ENCODE peak calls at places on chromosomes 12 and 14, in eight cellular contexts. One of them, this sample, is unnamed.

GRCh38 chr12:113659416-113659815 is 187.7 kb upstream of the LHX5 start:
- DNase-seq in ecto neural progenitor cell: no peak
- DNase-seq in CD8-positive, alpha-beta T cell: no peak
- DNase-seq in SK-MEL-5: no peak
- DNase-seq in HTR-8/SVneo: no peak
- DNase-seq in GM04504: no peak
- DNase-seq in stimulated activated CD8-positive, alpha-beta memory T cell treated with anti-CD3 and anti-CD28 coated beads, Interleukin-4, amount 100 ng/mL, for 1 hour: no peak
- DNase-seq in MCF 10A: no peak
- DNase-seq in this sample: no peak

GRCh38 chr12:119664642-119665041 is 3.3 kb upstream of the PRKAB1 start:
- DNase-seq in MCF 10A: no peak
- DNase-seq in ecto neural progenitor cell: no peak
- DNase-seq in GM04504: no peak
- DNase-seq in HTR-8/SVneo: no peak
- DNase-seq in CD8-positive, alpha-beta T cell: no peak
- DNase-seq in stimulated activated CD8-positive, alpha-beta memory T cell treated with anti-CD3 and anti-CD28 coated beads, Interleukin-4, amount 100 ng/mL, for 1 hour: no peak
- DNase-seq in SK-MEL-5: no peak
- DNase-seq in this sample: no peak

GRCh38 chr14:96162741-96163140 is 41.9 kb upstream of the BDKRB2 start:
- DNase-seq in SK-MEL-5: no peak
- DNase-seq in ecto neural progenitor cell: no peak
- DNase-seq in stimulated activated CD8-positive, alpha-beta memory T cell treated with anti-CD3 and anti-CD28 coated beads, Interleukin-4, amount 100 ng/mL, for 1 hour: no peak
- DNase-seq in GM04504: no peak
- DNase-seq in HTR-8/SVneo: no peak
- DNase-seq in MCF 10A: no peak
- DNase-seq in CD8-positive, alpha-beta T cell: no peak
- DNase-seq in this sample: no peak

GRCh38 chr12:49909826-49910225 is 6.1 kb upstream of the FAIM2 start:
- DNase-seq in MCF 10A: peak
- DNase-seq in stimulated activated CD8-positive, alpha-beta memory T cell treated with anti-CD3 and anti-CD28 coated beads, Interleukin-4, amount 100 ng/mL, for 1 hour: no peak
- DNase-seq in SK-MEL-5: no peak
- DNase-seq in CD8-positive, alpha-beta T cell: no peak
- DNase-seq in ecto neural progenitor cell: peak
- DNase-seq in HTR-8/SVneo: peak
- DNase-seq in GM04504: no peak
- DNase-seq in this sample: no peak

GRCh38 chr14:74587363-74587707 is 24.7 kb downstream of the LTBP2 start:
- DNase-seq in ecto neural progenitor cell: no peak
- DNase-seq in CD8-positive, alpha-beta T cell: no peak
- DNase-seq in GM04504: no peak
- DNase-seq in HTR-8/SVneo: no peak
- DNase-seq in SK-MEL-5: no peak
- DNase-seq in stimulated activated CD8-positive, alpha-beta memory T cell treated with anti-CD3 and anti-CD28 coated beads, Interleukin-4, amount 100 ng/mL, for 1 hour: no peak
- DNase-seq in MCF 10A: no peak
- DNase-seq in this sample: no peak

GRCh38 chr12:131990066-131990979 is 40.6 kb downstream of the EP400 start:
- DNase-seq in ecto neural progenitor cell: peak
- DNase-seq in HTR-8/SVneo: no peak
- DNase-seq in GM04504: no peak
- DNase-seq in MCF 10A: no peak
- DNase-seq in SK-MEL-5: no peak
- DNase-seq in stimulated activated CD8-positive, alpha-beta memory T cell treated with anti-CD3 and anti-CD28 coated beads, Interleukin-4, amount 100 ng/mL, for 1 hour: no peak
- DNase-seq in CD8-positive, alpha-beta T cell: no peak
- DNase-seq in this sample: no peak

GRCh38 chr12:119802472-119802871 is 74.6 kb downstream of the CIT start:
- DNase-seq in CD8-positive, alpha-beta T cell: no peak
- DNase-seq in HTR-8/SVneo: no peak
- DNase-seq in SK-MEL-5: no peak
- DNase-seq in stimulated activated CD8-positive, alpha-beta memory T cell treated with anti-CD3 and anti-CD28 coated beads, Interleukin-4, amount 100 ng/mL, for 1 hour: no peak
- DNase-seq in ecto neural progenitor cell: no peak
- DNase-seq in MCF 10A: no peak
- DNase-seq in GM04504: peak
- DNase-seq in this sample: no peak

GRCh38 chr14:52741865-52742264 is 11.9 kb downstream of the STYX start:
- DNase-seq in GM04504: no peak
- DNase-seq in HTR-8/SVneo: no peak
- DNase-seq in stimulated activated CD8-positive, alpha-beta memory T cell treated with anti-CD3 and anti-CD28 coated beads, Interleukin-4, amount 100 ng/mL, for 1 hour: no peak
- DNase-seq in ecto neural progenitor cell: no peak
- DNase-seq in CD8-positive, alpha-beta T cell: no peak
- DNase-seq in SK-MEL-5: no peak
- DNase-seq in MCF 10A: no peak
- DNase-seq in this sample: no peak

GRCh38 chr12:105954891-105955607 is 183.7 kb downstream of the NUAK1 start:
- DNase-seq in MCF 10A: peak
- DNase-seq in SK-MEL-5: no peak
- DNase-seq in ecto neural progenitor cell: no peak
- DNase-seq in stimulated activated CD8-positive, alpha-beta memory T cell treated with anti-CD3 and anti-CD28 coated beads, Interleukin-4, amount 100 ng/mL, for 1 hour: no peak
- DNase-seq in GM04504: no peak
- DNase-seq in HTR-8/SVneo: no peak
- DNase-seq in CD8-positive, alpha-beta T cell: no peak
- DNase-seq in this sample: no peak

GRCh38 chr12:16350682-16351081 is 3.2 kb downstream of the MGST1 start:
- DNase-seq in HTR-8/SVneo: no peak
- DNase-seq in CD8-positive, alpha-beta T cell: no peak
- DNase-seq in stimulated activated CD8-positive, alpha-beta memory T cell treated with anti-CD3 and anti-CD28 coated beads, Interleukin-4, amount 100 ng/mL, for 1 hour: no peak
- DNase-seq in MCF 10A: peak
- DNase-seq in GM04504: peak
- DNase-seq in SK-MEL-5: no peak
- DNase-seq in ecto neural progenitor cell: no peak
- DNase-seq in this sample: peak

GRCh38 chr12:3685813-3686212 is 67.1 kb downstream of the CRACR2A start:
- DNase-seq in SK-MEL-5: no peak
- DNase-seq in GM04504: no peak
- DNase-seq in HTR-8/SVneo: no peak
- DNase-seq in stimulated activated CD8-positive, alpha-beta memory T cell treated with anti-CD3 and anti-CD28 coated beads, Interleukin-4, amount 100 ng/mL, for 1 hour: no peak
- DNase-seq in MCF 10A: no peak
- DNase-seq in ecto neural progenitor cell: no peak
- DNase-seq in CD8-positive, alpha-beta T cell: no peak
- DNase-seq in this sample: no peak

GRCh38 chr14:33717866-33718265 is 233.0 kb downstream of the EGLN3 start:
- DNase-seq in MCF 10A: no peak
- DNase-seq in ecto neural progenitor cell: no peak
- DNase-seq in CD8-positive, alpha-beta T cell: no peak
- DNase-seq in GM04504: no peak
- DNase-seq in HTR-8/SVneo: no peak
- DNase-seq in stimulated activated CD8-positive, alpha-beta memory T cell treated with anti-CD3 and anti-CD28 coated beads, Interleukin-4, amount 100 ng/mL, for 1 hour: no peak
- DNase-seq in SK-MEL-5: no peak
- DNase-seq in this sample: no peak

GRCh38 chr12:124532947-124533346 is 34.5 kb downstream of the NCOR2 start:
- DNase-seq in MCF 10A: no peak
- DNase-seq in stimulated activated CD8-positive, alpha-beta memory T cell treated with anti-CD3 and anti-CD28 coated beads, Interleukin-4, amount 100 ng/mL, for 1 hour: no peak
- DNase-seq in CD8-positive, alpha-beta T cell: no peak
- DNase-seq in HTR-8/SVneo: no peak
- DNase-seq in SK-MEL-5: no peak
- DNase-seq in ecto neural progenitor cell: peak
- DNase-seq in GM04504: no peak
- DNase-seq in this sample: no peak

GRCh38 chr14:20624495-20625070 is 16.9 kb downstream of the OR6S1 start:
- DNase-seq in stimulated activated CD8-positive, alpha-beta memory T cell treated with anti-CD3 and anti-CD28 coated beads, Interleukin-4, amount 100 ng/mL, for 1 hour: no peak
- DNase-seq in SK-MEL-5: peak
- DNase-seq in CD8-positive, alpha-beta T cell: peak
- DNase-seq in HTR-8/SVneo: no peak
- DNase-seq in ecto neural progenitor cell: peak
- DNase-seq in GM04504: no peak
- DNase-seq in MCF 10A: peak
- DNase-seq in this sample: peak

GRCh38 chr14:75484711-75485429 is 37.4 kb upstream of the BATF start:
- DNase-seq in GM04504: no peak
- DNase-seq in CD8-positive, alpha-beta T cell: no peak
- DNase-seq in ecto neural progenitor cell: no peak
- DNase-seq in MCF 10A: no peak
- DNase-seq in SK-MEL-5: no peak
- DNase-seq in HTR-8/SVneo: no peak
- DNase-seq in stimulated activated CD8-positive, alpha-beta memory T cell treated with anti-CD3 and anti-CD28 coated beads, Interleukin-4, amount 100 ng/mL, for 1 hour: no peak
- DNase-seq in this sample: no peak

GRCh38 chr14:50173891-50174290 is 57.5 kb downstream of the SOS2 start:
- DNase-seq in GM04504: no peak
- DNase-seq in CD8-positive, alpha-beta T cell: no peak
- DNase-seq in HTR-8/SVneo: no peak
- DNase-seq in stimulated activated CD8-positive, alpha-beta memory T cell treated with anti-CD3 and anti-CD28 coated beads, Interleukin-4, amount 100 ng/mL, for 1 hour: no peak
- DNase-seq in ecto neural progenitor cell: no peak
- DNase-seq in MCF 10A: no peak
- DNase-seq in SK-MEL-5: no peak
- DNase-seq in this sample: peak

GRCh38 chr12:39503445-39503844 is 60.5 kb upstream of the KIF21A start:
- DNase-seq in MCF 10A: peak
- DNase-seq in ecto neural progenitor cell: no peak
- DNase-seq in SK-MEL-5: no peak
- DNase-seq in stimulated activated CD8-positive, alpha-beta memory T cell treated with anti-CD3 and anti-CD28 coated beads, Interleukin-4, amount 100 ng/mL, for 1 hour: no peak
- DNase-seq in GM04504: no peak
- DNase-seq in HTR-8/SVneo: peak
- DNase-seq in CD8-positive, alpha-beta T cell: no peak
- DNase-seq in this sample: peak

GRCh38 chr12:65823481-65824313 is 586 bp upstream of the HMGA2 start:
- DNase-seq in MCF 10A: peak
- DNase-seq in GM04504: peak
- DNase-seq in ecto neural progenitor cell: peak
- DNase-seq in stimulated activated CD8-positive, alpha-beta memory T cell treated with anti-CD3 and anti-CD28 coated beads, Interleukin-4, amount 100 ng/mL, for 1 hour: no peak
- DNase-seq in HTR-8/SVneo: peak
- DNase-seq in SK-MEL-5: peak
- DNase-seq in CD8-positive, alpha-beta T cell: no peak
- DNase-seq in this sample: peak

GRCh38 chr12:2083561-2083960 is 30.8 kb downstream of the CACNA1C start:
- DNase-seq in CD8-positive, alpha-beta T cell: no peak
- DNase-seq in GM04504: no peak
- DNase-seq in HTR-8/SVneo: no peak
- DNase-seq in MCF 10A: no peak
- DNase-seq in SK-MEL-5: no peak
- DNase-seq in ecto neural progenitor cell: no peak
- DNase-seq in stimulated activated CD8-positive, alpha-beta memory T cell treated with anti-CD3 and anti-CD28 coated beads, Interleukin-4, amount 100 ng/mL, for 1 hour: no peak
- DNase-seq in this sample: no peak

GRCh38 chr12:131352296-131352900 is 358.5 kb upstream of the SFSWAP start:
- DNase-seq in HTR-8/SVneo: no peak
- DNase-seq in SK-MEL-5: no peak
- DNase-seq in stimulated activated CD8-positive, alpha-beta memory T cell treated with anti-CD3 and anti-CD28 coated beads, Interleukin-4, amount 100 ng/mL, for 1 hour: no peak
- DNase-seq in MCF 10A: no peak
- DNase-seq in GM04504: no peak
- DNase-seq in CD8-positive, alpha-beta T cell: no peak
- DNase-seq in ecto neural progenitor cell: peak
- DNase-seq in this sample: no peak

GRCh38 chr14:87935895-87936294 is 57.1 kb downstream of the GALC start:
- DNase-seq in GM04504: no peak
- DNase-seq in stimulated activated CD8-positive, alpha-beta memory T cell treated with anti-CD3 and anti-CD28 coated beads, Interleukin-4, amount 100 ng/mL, for 1 hour: no peak
- DNase-seq in HTR-8/SVneo: no peak
- DNase-seq in SK-MEL-5: no peak
- DNase-seq in CD8-positive, alpha-beta T cell: no peak
- DNase-seq in ecto neural progenitor cell: no peak
- DNase-seq in MCF 10A: no peak
- DNase-seq in this sample: no peak

GRCh38 chr14:41022932-41023331 is 583.7 kb upstream of the LRFN5 start:
- DNase-seq in SK-MEL-5: no peak
- DNase-seq in ecto neural progenitor cell: no peak
- DNase-seq in stimulated activated CD8-positive, alpha-beta memory T cell treated with anti-CD3 and anti-CD28 coated beads, Interleukin-4, amount 100 ng/mL, for 1 hour: no peak
- DNase-seq in HTR-8/SVneo: no peak
- DNase-seq in GM04504: no peak
- DNase-seq in MCF 10A: peak
- DNase-seq in CD8-positive, alpha-beta T cell: no peak
- DNase-seq in this sample: peak

GRCh38 chr12:106386836-106387555 is 29.4 kb downstream of the POLR3B start:
- DNase-seq in MCF 10A: no peak
- DNase-seq in GM04504: no peak
- DNase-seq in SK-MEL-5: no peak
- DNase-seq in ecto neural progenitor cell: no peak
- DNase-seq in stimulated activated CD8-positive, alpha-beta memory T cell treated with anti-CD3 and anti-CD28 coated beads, Interleukin-4, amount 100 ng/mL, for 1 hour: no peak
- DNase-seq in HTR-8/SVneo: no peak
- DNase-seq in CD8-positive, alpha-beta T cell: no peak
- DNase-seq in this sample: no peak

GRCh38 chr12:126389215-126389841 is 1324.1 kb downstream of the AACS start:
- DNase-seq in HTR-8/SVneo: no peak
- DNase-seq in CD8-positive, alpha-beta T cell: no peak
- DNase-seq in MCF 10A: peak
- DNase-seq in stimulated activated CD8-positive, alpha-beta memory T cell treated with anti-CD3 and anti-CD28 coated beads, Interleukin-4, amount 100 ng/mL, for 1 hour: no peak
- DNase-seq in SK-MEL-5: no peak
- DNase-seq in GM04504: peak
- DNase-seq in ecto neural progenitor cell: no peak
- DNase-seq in this sample: peak

GRCh38 chr12:61902403-61902802 is 357.8 kb upstream of the USP15 start:
- DNase-seq in SK-MEL-5: no peak
- DNase-seq in GM04504: no peak
- DNase-seq in stimulated activated CD8-positive, alpha-beta memory T cell treated with anti-CD3 and anti-CD28 coated beads, Interleukin-4, amount 100 ng/mL, for 1 hour: no peak
- DNase-seq in ecto neural progenitor cell: no peak
- DNase-seq in CD8-positive, alpha-beta T cell: no peak
- DNase-seq in HTR-8/SVneo: no peak
- DNase-seq in MCF 10A: no peak
- DNase-seq in this sample: no peak

GRCh38 chr12:108231909-108232434 is 102.9 kb downstream of the WSCD2 start:
- DNase-seq in MCF 10A: no peak
- DNase-seq in CD8-positive, alpha-beta T cell: no peak
- DNase-seq in SK-MEL-5: no peak
- DNase-seq in GM04504: no peak
- DNase-seq in HTR-8/SVneo: no peak
- DNase-seq in stimulated activated CD8-positive, alpha-beta memory T cell treated with anti-CD3 and anti-CD28 coated beads, Interleukin-4, amount 100 ng/mL, for 1 hour: no peak
- DNase-seq in ecto neural progenitor cell: no peak
- DNase-seq in this sample: no peak

GRCh38 chr14:104724981-104725771 is 1.1 kb downstream of the ADSS1 start:
- DNase-seq in SK-MEL-5: peak
- DNase-seq in GM04504: no peak
- DNase-seq in stimulated activated CD8-positive, alpha-beta memory T cell treated with anti-CD3 and anti-CD28 coated beads, Interleukin-4, amount 100 ng/mL, for 1 hour: no peak
- DNase-seq in HTR-8/SVneo: no peak
- DNase-seq in ecto neural progenitor cell: peak
- DNase-seq in CD8-positive, alpha-beta T cell: no peak
- DNase-seq in MCF 10A: no peak
- DNase-seq in this sample: peak

GRCh38 chr14:67729072-67729561 is 27.4 kb downstream of the RDH12 start:
- DNase-seq in HTR-8/SVneo: no peak
- DNase-seq in GM04504: no peak
- DNase-seq in stimulated activated CD8-positive, alpha-beta memory T cell treated with anti-CD3 and anti-CD28 coated beads, Interleukin-4, amount 100 ng/mL, for 1 hour: no peak
- DNase-seq in SK-MEL-5: no peak
- DNase-seq in MCF 10A: no peak
- DNase-seq in CD8-positive, alpha-beta T cell: no peak
- DNase-seq in ecto neural progenitor cell: peak
- DNase-seq in this sample: no peak

GRCh38 chr12:54933381-54933780 is 51.2 kb downstream of the TESPA1 start:
- DNase-seq in SK-MEL-5: peak
- DNase-seq in GM04504: no peak
- DNase-seq in ecto neural progenitor cell: no peak
- DNase-seq in MCF 10A: peak
- DNase-seq in CD8-positive, alpha-beta T cell: no peak
- DNase-seq in stimulated activated CD8-positive, alpha-beta memory T cell treated with anti-CD3 and anti-CD28 coated beads, Interleukin-4, amount 100 ng/mL, for 1 hour: no peak
- DNase-seq in HTR-8/SVneo: no peak
- DNase-seq in this sample: peak

GRCh38 chr14:54711812-54712211 is 144.9 kb downstream of the SAMD4A start:
- DNase-seq in ecto neural progenitor cell: no peak
- DNase-seq in SK-MEL-5: no peak
- DNase-seq in stimulated activated CD8-positive, alpha-beta memory T cell treated with anti-CD3 and anti-CD28 coated beads, Interleukin-4, amount 100 ng/mL, for 1 hour: no peak
- DNase-seq in HTR-8/SVneo: no peak
- DNase-seq in MCF 10A: no peak
- DNase-seq in CD8-positive, alpha-beta T cell: no peak
- DNase-seq in GM04504: no peak
- DNase-seq in this sample: no peak

GRCh38 chr12:835754-836493 is 83.5 kb downstream of the WNK1 start:
- DNase-seq in SK-MEL-5: no peak
- DNase-seq in ecto neural progenitor cell: no peak
- DNase-seq in HTR-8/SVneo: no peak
- DNase-seq in MCF 10A: peak
- DNase-seq in stimulated activated CD8-positive, alpha-beta memory T cell treated with anti-CD3 and anti-CD28 coated beads, Interleukin-4, amount 100 ng/mL, for 1 hour: no peak
- DNase-seq in GM04504: no peak
- DNase-seq in CD8-positive, alpha-beta T cell: no peak
- DNase-seq in this sample: no peak

GRCh38 chr12:3753549-3754284 is 808 bp upstream of the CRACR2A start:
- DNase-seq in ecto neural progenitor cell: peak
- DNase-seq in GM04504: no peak
- DNase-seq in SK-MEL-5: no peak
- DNase-seq in HTR-8/SVneo: no peak
- DNase-seq in MCF 10A: no peak
- DNase-seq in CD8-positive, alpha-beta T cell: no peak
- DNase-seq in stimulated activated CD8-positive, alpha-beta memory T cell treated with anti-CD3 and anti-CD28 coated beads, Interleukin-4, amount 100 ng/mL, for 1 hour: no peak
- DNase-seq in this sample: peak

GRCh38 chr12:65339161-65339560 is 60.7 kb downstream of the MSRB3 start:
- DNase-seq in HTR-8/SVneo: no peak
- DNase-seq in ecto neural progenitor cell: no peak
- DNase-seq in stimulated activated CD8-positive, alpha-beta memory T cell treated with anti-CD3 and anti-CD28 coated beads, Interleukin-4, amount 100 ng/mL, for 1 hour: no peak
- DNase-seq in CD8-positive, alpha-beta T cell: no peak
- DNase-seq in MCF 10A: no peak
- DNase-seq in GM04504: no peak
- DNase-seq in SK-MEL-5: no peak
- DNase-seq in this sample: peak

GRCh38 chr12:113249546-113249945 is 28.3 kb downstream of the TPCN1 start:
- DNase-seq in GM04504: no peak
- DNase-seq in ecto neural progenitor cell: no peak
- DNase-seq in HTR-8/SVneo: no peak
- DNase-seq in stimulated activated CD8-positive, alpha-beta memory T cell treated with anti-CD3 and anti-CD28 coated beads, Interleukin-4, amount 100 ng/mL, for 1 hour: no peak
- DNase-seq in SK-MEL-5: no peak
- DNase-seq in CD8-positive, alpha-beta T cell: no peak
- DNase-seq in MCF 10A: no peak
- DNase-seq in this sample: no peak

This sample was measured in RKO.